ENCODE peak calls at places on chromosomes 5 and 9, in nine cellular contexts. L is fibroblast of lung, Z is HCT116, N is endodermal cell, B is endothelial cell of umbilical vein, K is colonic mucosa, O is IMR-90, P is SK-N-SH, V is neural progenitor cell. C is an unnamed sample.

GRCh38 chr5:139458580-139459407 is 3.7 kb downstream of the ECSCR start:
- DNase-seq in P (no peak), B (peak), L (peak), K (no peak), N (peak), Z (no peak), O (peak), V (no peak), C (peak)

GRCh38 chr9:137276757-137277328 is 683 bp upstream of the TOR4A start:
- DNase-seq in V (peak), L (peak), O (peak), K (peak), P (no peak), N (peak), B (peak), Z (no peak), C (peak)

GRCh38 chr5:28313543-28314334 is 1275.4 kb upstream of the CDH9 start:
- DNase-seq in O (no peak), K (no peak), N (no peak), V (no peak), Z (no peak), P (no peak), B (peak), L (peak), C (peak)

GRCh38 chr5:81125959-81126358 is 107.2 kb upstream of the CKMT2 start:
- DNase-seq in K (no peak), Z (no peak), P (no peak), B (no peak), L (peak), N (no peak), O (peak), V (no peak), C (no peak)

GRCh38 chr5:173535166-173535975 is 81.1 kb downstream of the BOD1 start:
- DNase-seq in V (no peak), Z (no peak), N (no peak), L (no peak), P (no peak), K (no peak), B (no peak), O (peak), C (no peak)

GRCh38 chr9:20838218-20838617 is 154.2 kb downstream of the FOCAD start:
- DNase-seq in K (no peak), Z (no peak), O (peak), L (peak), V (no peak), N (no peak), B (no peak), P (no peak), C (no peak)

GRCh38 chr5:176470539-176470938 is 22.4 kb downstream of the FAF2 start:
- DNase-seq in O (peak), L (no peak), V (no peak), K (no peak), B (no peak), Z (no peak), N (no peak), P (no peak), C (no peak)

GRCh38 chr5:78008356-78008967 is 232.3 kb upstream of the TBCA start:
- DNase-seq in N (no peak), P (peak), V (peak), Z (peak), K (no peak), B (peak), L (peak), O (peak), C (peak)

GRCh38 chr5:172499287-172499686 is 45.0 kb upstream of the SH3PXD2B start:
- DNase-seq in B (no peak), K (peak), Z (no peak), P (no peak), O (no peak), L (no peak), N (peak), V (no peak), C (no peak)

GRCh38 chr9:90562229-90562628 is 80.4 kb downstream of the DIRAS2 start:
- DNase-seq in K (no peak), B (no peak), Z (no peak), L (no peak), P (no peak), O (no peak), N (no peak), V (no peak), C (no peak)

GRCh38 chr5:132754111-132754510 is 6.9 kb downstream of the CCNI2 start:
- DNase-seq in O (no peak), P (no peak), N (peak), V (no peak), B (no peak), K (no peak), Z (no peak), L (no peak), C (no peak)

GRCh38 chr5:64811050-64811640 is 42.4 kb downstream of the CWC27 start:
- DNase-seq in P (peak), B (peak), V (peak), Z (peak), L (peak), O (peak), K (peak), N (no peak), C (peak)

GRCh38 chr5:131854134-131854533 is 57.3 kb upstream of the FNIP1 start:
- DNase-seq in B (no peak), O (peak), P (no peak), K (no peak), N (no peak), L (peak), V (no peak), Z (no peak), C (peak)

GRCh38 chr9:86667307-86667706 is 280.0 kb downstream of the GAS1 start:
- DNase-seq in N (no peak), K (no peak), L (peak), O (peak), P (no peak), Z (no peak), V (no peak), B (no peak), C (no peak)

GRCh38 chr9:96646081-96646991 is 8.8 kb downstream of the PRXL2C start:
- DNase-seq in V (no peak), K (no peak), O (peak), N (no peak), P (no peak), Z (no peak), L (peak), B (no peak), C (no peak)

GRCh38 chr5:164051745-164052144 is 546.3 kb downstream of the MAT2B start:
- DNase-seq in L (peak), V (no peak), B (no peak), P (no peak), K (no peak), O (peak), N (no peak), Z (no peak), C (peak)

GRCh38 chr9:79352322-79352721 is 219.4 kb upstream of the TLE4 start:
- DNase-seq in L (no peak), O (no peak), P (no peak), N (no peak), B (no peak), K (no peak), Z (no peak), V (no peak), C (no peak)

GRCh38 chr5:78364005-78364404 is 3.6 kb downstream of the SCAMP1 start:
- DNase-seq in K (no peak), O (no peak), V (no peak), L (peak), Z (no peak), B (no peak), P (no peak), N (no peak), C (no peak)

GRCh38 chr9:97740848-97741821 is 44.0 kb upstream of the XPA start:
- DNase-seq in K (peak), Z (no peak), O (peak), V (peak), P (peak), L (peak), N (peak), B (peak), C (no peak)

GRCh38 chr5:52727568-52727967 is 60.1 kb upstream of the ITGA1 start:
- DNase-seq in P (no peak), O (peak), V (no peak), B (peak), N (no peak), L (peak), Z (no peak), K (peak), C (peak)

GRCh38 chr5:367358-368130 is 46.0 kb downstream of the AHRR start:
- DNase-seq in B (no peak), N (peak), P (no peak), K (peak), L (no peak), V (no peak), O (no peak), Z (no peak), C (no peak)

GRCh38 chr5:171520300-171521170 is 101.1 kb downstream of the FGF18 start:
- DNase-seq in K (no peak), L (peak), B (peak), O (peak), V (peak), Z (no peak), P (peak), N (peak), C (peak)

GRCh38 chr5:1104327-1105006 is 7.4 kb downstream of the SLC12A7 start:
- DNase-seq in L (no peak), K (no peak), V (no peak), P (no peak), O (no peak), N (no peak), B (no peak), Z (no peak), C (no peak)

GRCh38 chr9:22010881-22011625 is 1.9 kb upstream of the CDKN2B start:
- DNase-seq in O (peak), V (peak), B (peak), P (no peak), Z (no peak), L (peak), K (no peak), N (peak), C (no peak)

GRCh38 chr9:108743901-108744371 is 111.8 kb downstream of the ACTL7B start:
- DNase-seq in B (no peak), V (peak), L (no peak), P (no peak), O (no peak), K (no peak), Z (no peak), N (peak), C (no peak)

GRCh38 chr9:5719546-5719945 is 90.6 kb downstream of the RIC1 start:
- DNase-seq in N (no peak), B (peak), O (peak), K (no peak), L (peak), Z (no peak), V (no peak), P (no peak), C (peak)

DNA sequence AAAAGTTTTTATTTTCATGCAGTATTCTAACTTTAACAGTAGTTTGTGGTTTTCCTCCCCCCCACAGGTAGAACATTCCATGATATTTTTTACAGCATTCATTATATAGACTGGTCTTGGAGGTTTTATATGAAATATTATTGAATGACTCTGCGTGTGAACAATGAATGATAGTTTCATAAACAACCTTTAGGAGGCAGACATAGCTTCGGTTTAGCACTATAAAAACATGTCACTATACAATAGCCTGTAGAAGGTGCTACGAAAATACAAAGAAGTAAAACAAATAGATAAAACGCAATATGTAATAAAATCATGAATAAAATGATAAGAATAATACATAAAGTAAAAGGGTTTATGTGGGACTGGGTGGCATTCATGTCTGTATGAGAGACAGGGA is 8.5 kb downstream of the KLF4 start:
- DNase-seq in Z (no peak), O (no peak), L (peak), K (no peak), V (no peak), B (peak), P (no peak), N (no peak), C (peak)
- TF ChIP-seq CTCF in Z (peak), O (peak), L (no peak), K (peak), V (peak), B (no peak), P (peak), N (no peak), C (peak)

GRCh38 chr9:131668057-131668438 is 71.8 kb downstream of the RAPGEF1 start:
- DNase-seq in P (no peak), L (no peak), O (no peak), B (no peak), Z (no peak), V (no peak), K (no peak), N (no peak), C (no peak)
- H3K27ac ChIP-seq in P (peak), L (peak), O (peak), B (peak), Z (peak), V (no peak), K (no peak), N (no peak), C (peak)

GRCh38 chr5:115956957-115957356 is 5.3 kb upstream of the LVRN start:
- DNase-seq in O (no peak), V (no peak), P (no peak), L (no peak), Z (no peak), B (no peak), K (no peak), N (no peak), C (no peak)

GRCh38 chr5:115962239-115962564 is at the start of gene LVRN:
- DNase-seq in P (no peak), B (no peak), V (no peak), O (no peak), Z (no peak), L (no peak), N (no peak), K (no peak), C (no peak)

GRCh38 chr5:115963566-115963965 is 1.3 kb downstream of the LVRN start:
- DNase-seq in L (no peak), O (no peak), K (no peak), V (peak), P (peak), N (peak), Z (no peak), B (no peak), C (no peak)

GRCh38 chr5:115961413-115962238 is 649 bp upstream of the LVRN start:
- DNase-seq in N (peak), P (peak), L (no peak), V (peak), Z (no peak), B (peak), K (no peak), O (no peak), C (no peak)

DNA sequence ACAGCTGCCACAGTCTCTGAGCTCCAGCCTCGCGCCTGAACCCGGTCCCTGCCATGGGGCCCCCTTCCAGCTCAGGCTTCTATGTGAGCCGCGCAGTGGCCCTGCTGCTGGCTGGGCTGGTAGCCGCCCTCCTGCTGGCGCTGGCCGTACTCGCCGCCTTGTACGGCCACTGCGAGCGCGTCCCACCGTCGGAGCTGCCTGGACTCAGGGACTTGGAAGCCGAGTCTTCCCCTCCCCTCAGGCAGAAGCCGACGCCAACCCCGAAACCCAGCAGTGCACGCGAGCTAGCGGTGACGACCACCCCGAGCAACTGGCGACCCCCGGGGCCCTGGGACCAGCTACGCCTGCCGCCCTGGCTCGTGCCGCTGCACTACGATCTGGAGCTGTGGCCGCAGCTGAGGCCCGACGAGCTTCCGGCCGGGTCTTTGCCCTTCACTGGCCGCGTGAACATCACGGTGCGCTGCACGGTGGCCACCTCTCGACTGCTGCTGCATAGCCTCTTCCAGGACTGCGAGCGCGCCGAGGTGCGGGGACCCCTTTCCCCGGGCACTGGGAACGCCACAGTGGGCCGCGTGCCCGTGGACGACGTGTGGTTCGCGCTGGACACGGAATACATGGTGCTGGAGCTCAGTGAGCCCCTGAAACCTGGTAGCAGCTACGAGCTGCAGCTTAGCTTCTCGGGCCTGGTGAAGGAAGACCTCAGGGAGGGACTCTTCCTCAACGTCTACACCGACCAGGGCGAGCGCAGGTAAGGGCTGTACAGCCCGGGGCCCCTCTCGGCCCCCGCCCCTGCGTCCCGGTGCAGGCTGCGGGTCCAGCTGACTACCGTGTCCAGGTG is 509 bp downstream of the LVRN start:
- DNase-seq in K (no peak), P (peak), N (peak), O (no peak), Z (no peak), L (peak), V (peak), B (peak), C (no peak)
- H3K9ac ChIP-seq in K (no peak), P (no peak), N (no peak), O (no peak), Z (no peak), L (no peak), V (no peak), B (no peak), C (no peak)

DNA sequence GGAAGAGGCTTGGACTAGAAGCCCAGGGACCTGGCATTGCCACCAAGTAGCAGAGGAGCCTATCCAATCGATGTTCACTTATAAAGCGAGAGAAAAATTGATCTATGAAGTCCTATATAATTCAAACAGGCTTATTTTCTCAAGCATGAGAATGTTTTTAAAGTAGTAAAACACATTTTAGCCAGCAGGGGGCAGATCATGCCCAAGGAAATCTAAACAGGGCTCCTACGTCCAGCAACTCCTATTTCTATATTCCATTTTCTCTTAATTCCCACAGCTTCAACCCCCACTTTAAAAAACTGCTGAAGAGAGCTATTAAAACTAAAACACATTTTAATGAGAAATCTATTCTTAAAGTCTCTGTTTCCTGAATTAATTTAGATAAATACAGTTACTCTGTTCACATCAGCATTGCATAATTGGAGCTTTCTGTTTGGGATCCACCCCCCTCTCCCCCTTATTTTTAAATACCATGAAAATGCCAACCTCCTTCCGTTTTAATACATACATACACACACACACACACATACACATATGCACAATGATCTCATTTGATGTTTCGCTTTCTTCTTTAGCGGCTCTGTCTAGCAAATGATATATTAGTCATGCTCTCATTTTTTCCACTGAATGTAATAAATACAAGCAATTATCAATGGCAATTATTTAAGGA is 144.9 kb downstream of the MYO10 start:
- DNase-seq in O (peak), L (peak), K (peak), P (peak), Z (peak), N (no peak), V (peak), B (peak), C (peak)
- TF ChIP-seq CTCF in O (peak), L (peak), K (peak), P (peak), Z (peak), N (peak), V (peak), B (peak), C (peak)

DNA sequence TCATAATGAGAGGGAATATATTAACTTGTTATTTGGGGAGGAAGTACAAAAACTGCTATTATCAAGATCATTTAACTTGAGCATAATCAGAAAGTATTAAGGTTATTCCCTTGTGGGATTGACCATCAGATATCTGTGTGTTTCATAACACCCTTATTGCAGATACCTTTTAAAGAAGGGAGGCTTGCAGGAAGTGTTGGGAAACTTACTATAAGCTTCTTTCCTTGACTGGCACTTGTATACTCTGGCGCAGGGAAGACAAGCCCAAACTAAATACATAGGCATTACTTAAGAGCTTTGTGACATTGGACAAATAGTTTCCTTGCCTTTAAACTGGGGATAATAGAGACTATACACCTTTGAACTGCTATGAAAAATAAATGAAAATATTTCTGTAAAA is 50.9 kb downstream of the PIK3R1 start:
- DNase-seq in V (no peak), Z (no peak), N (no peak), B (no peak), K (no peak), O (no peak), L (no peak), P (no peak), C (no peak)
- H3K27ac ChIP-seq in V (no peak), Z (no peak), N (no peak), B (no peak), K (no peak), O (no peak), L (no peak), P (no peak), C (no peak)

GRCh38 chr5:125551797-125552196 is 805.4 kb upstream of the ZNF608 start:
- DNase-seq in V (no peak), Z (no peak), L (no peak), P (no peak), B (no peak), N (no peak), O (no peak), K (peak), C (no peak)

GRCh38 chr5:125552486-125552885 is 806.0 kb upstream of the ZNF608 start:
- DNase-seq in K (no peak), B (peak), Z (no peak), P (no peak), L (no peak), V (no peak), N (no peak), O (peak), C (no peak)

GRCh38 chr5:125551246-125551645 is 804.8 kb upstream of the ZNF608 start:
- DNase-seq in V (no peak), P (no peak), O (peak), L (peak), N (no peak), K (no peak), Z (no peak), B (no peak), C (no peak)

GRCh38 chr5:125550237-125550636 is 803.8 kb upstream of the ZNF608 start:
- DNase-seq in L (peak), K (no peak), N (no peak), V (no peak), O (peak), P (peak), B (peak), Z (no peak), C (no peak)

DNA sequence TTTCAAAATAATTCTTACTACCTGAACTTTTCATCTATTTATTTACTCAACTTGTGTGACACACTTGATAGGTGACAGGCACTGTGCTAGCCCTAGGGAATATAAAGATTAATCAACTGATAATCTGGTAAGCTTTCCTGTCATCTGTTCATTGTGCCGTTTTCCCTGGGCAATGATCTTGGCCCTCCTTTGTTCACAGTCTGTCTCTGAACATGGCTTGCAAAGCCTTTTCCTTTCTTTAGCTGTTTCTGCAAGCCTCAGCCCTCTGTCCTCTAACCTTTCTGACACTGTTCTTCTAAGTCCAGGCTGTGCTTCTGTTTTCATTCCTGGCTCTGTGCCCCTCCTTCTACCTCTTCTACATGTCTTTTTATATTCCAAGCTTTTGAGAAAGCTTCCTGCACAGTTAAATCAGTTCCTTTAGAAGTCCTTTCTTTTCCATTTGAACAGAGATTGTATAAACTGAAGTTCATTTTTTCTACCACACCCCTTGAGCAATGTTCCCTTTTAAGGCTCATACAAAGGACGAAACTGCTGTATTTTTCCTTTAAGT is 803.0 kb upstream of the ZNF608 start:
- DNase-seq in O (peak), K (no peak), V (no peak), B (peak), L (peak), N (no peak), Z (no peak), P (peak), C (no peak)
- H3K9ac ChIP-seq in O (no peak), K (no peak), V (no peak), B (peak), L (no peak), N (no peak), Z (no peak), P (no peak), C (no peak)

C was measured in PC-3.